ENCODE peak calls at places on chromosome 14, in four cellular contexts. J, D, Y and Q are unnamed samples.

GRCh38 chr14:75595211-75595610 is 16.8 kb downstream of the FLVCR2 start:
- DNase-seq in J (no peak), Y (no peak), D (no peak), Q (no peak)

GRCh38 chr14:101595887-101596721 is 34.8 kb downstream of the DIO3 start:
- DNase-seq in Y (peak), J (no peak), D (no peak), Q (no peak)

GRCh38 chr14:68607081-68607851 is 185.6 kb downstream of the ZFP36L1 start:
- DNase-seq in Y (no peak), D (no peak), J (no peak), Q (no peak)

GRCh38 chr14:22872833-22873520 is 1.4 kb downstream of the LRP10 start:
- DNase-seq in Y (no peak), D (no peak), J (no peak), Q (no peak)

GRCh38 chr14:54686219-54686870 is 119.4 kb downstream of the SAMD4A start:
- DNase-seq in J (no peak), Y (no peak), D (no peak), Q (no peak)

GRCh38 chr14:36666416-36667206 is 5.0 kb downstream of the PAX9 start:
- DNase-seq in J (no peak), Y (no peak), D (no peak), Q (no peak)

GRCh38 chr14:32011225-32011624 is 65.9 kb upstream of the ARHGAP5 start:
- DNase-seq in D (no peak), Y (no peak), J (no peak), Q (no peak)

GRCh38 chr14:100664841-100665425 is 61.8 kb upstream of the DLK1 start:
- DNase-seq in J (no peak), D (no peak), Y (no peak), Q (no peak)

GRCh38 chr14:53331247-53331646 is 178.1 kb upstream of the DDHD1 start:
- DNase-seq in J (peak), Y (no peak), D (no peak), Q (no peak)

GRCh38 chr14:56962431-56962830 is 152.2 kb upstream of the OTX2 start:
- DNase-seq in D (no peak), Y (no peak), J (no peak), Q (no peak)